ENCODE peak calls at places on chromosome 11, in seven cellular contexts. W is A549, Q is SK-N-SH, R is ovary, E is tibial nerve, F is upper lobe of left lung, C is stomach. D is an unnamed sample.

GRCh38 chr11:27388869-27389268 is 25.9 kb upstream of the CCDC34 start:
- DNase-seq in R (no peak), E (no peak), C (no peak), Q (no peak), F (no peak), W (no peak), D (no peak)

GRCh38 chr11:79076526-79077115 is 364.2 kb downstream of the TENM4 start:
- DNase-seq in E (peak), R (no peak), W (peak), F (no peak), Q (peak), C (peak), D (peak)

GRCh38 chr11:95283146-95283545 is 52.1 kb upstream of the SESN3 start:
- DNase-seq in Q (no peak), R (no peak), W (no peak), E (no peak), F (no peak), C (no peak), D (no peak)

GRCh38 chr11:31799794-31800397 is 11.2 kb downstream of the PAX6 start:
- DNase-seq in C (no peak), Q (peak), F (peak), E (no peak), R (no peak), W (no peak), D (no peak)

GRCh38 chr11:122319011-122319410 is 203.0 kb upstream of the BLID start:
- DNase-seq in E (no peak), F (no peak), Q (no peak), W (no peak), R (no peak), C (no peak), D (no peak)

GRCh38 chr11:107722671-107723070 is 10.8 kb upstream of the SLN start:
- DNase-seq in E (no peak), F (no peak), W (no peak), R (no peak), Q (no peak), C (no peak), D (no peak)

GRCh38 chr11:72730243-72730642 is 22.0 kb downstream of the ARAP1 start:
- DNase-seq in Q (no peak), E (no peak), C (no peak), F (no peak), W (no peak), R (no peak), D (no peak)

GRCh38 chr11:1305558-1306056 is 3.8 kb downstream of the TOLLIP start:
- DNase-seq in E (no peak), C (peak), R (peak), F (peak), Q (peak), W (no peak), D (no peak)

GRCh38 chr11:27616711-27617110 is 83.5 kb downstream of the BDNF start:
- DNase-seq in C (no peak), E (no peak), F (no peak), W (no peak), R (no peak), Q (no peak), D (no peak)

GRCh38 chr11:69923196-69923595 is 104.0 kb upstream of the FGF3 start:
- DNase-seq in F (no peak), E (no peak), C (no peak), W (no peak), Q (no peak), R (no peak), D (no peak)

GRCh38 chr11:76666408-76666807 is 4.1 kb downstream of the LRRC32 start:
- DNase-seq in R (peak), Q (no peak), F (peak), E (peak), C (no peak), W (no peak), D (peak)

GRCh38 chr11:114179234-114179941 is 116.8 kb upstream of the NNMT start:
- DNase-seq in Q (no peak), W (no peak), F (no peak), E (peak), C (peak), R (peak), D (peak)

GRCh38 chr11:1150769-1151365 is 6.9 kb upstream of the MUC5AC start:
- DNase-seq in W (no peak), Q (no peak), C (peak), F (peak), R (no peak), E (no peak), D (peak)

GRCh38 chr11:35330924-35331323 is 88.4 kb downstream of the SLC1A2 start:
- DNase-seq in F (no peak), E (no peak), C (no peak), W (no peak), Q (no peak), R (no peak), D (no peak)

GRCh38 chr11:80943226-80943625 is 1502.4 kb upstream of the TENM4 start:
- DNase-seq in W (no peak), E (no peak), F (no peak), C (no peak), R (no peak), Q (no peak), D (no peak)

GRCh38 chr11:69010964-69011623 is 2.0 kb downstream of the MRGPRF start:
- DNase-seq in F (peak), E (peak), C (peak), Q (peak), W (no peak), R (peak), D (peak)

GRCh38 chr11:67118059-67118766 is 850 bp upstream of the KDM2A start:
- DNase-seq in W (peak), C (peak), E (no peak), F (peak), Q (peak), R (peak), D (peak)

GRCh38 chr11:90135016-90135415 is 553 bp downstream of the NAALAD2 start:
- DNase-seq in C (no peak), E (no peak), R (no peak), W (no peak), F (no peak), Q (no peak), D (no peak)

GRCh38 chr11:110367571-110367970 is 62.2 kb upstream of the FDX1 start:
- DNase-seq in E (no peak), W (no peak), C (no peak), F (no peak), R (no peak), Q (no peak), D (no peak)

GRCh38 chr11:14643697-14644395 is at the start of gene PDE3B:
- DNase-seq in F (peak), Q (peak), C (peak), E (no peak), W (peak), R (peak), D (peak)

GRCh38 chr11:11374358-11375148 is 21.5 kb upstream of the CSNK2A3 start:
- DNase-seq in C (no peak), E (no peak), Q (no peak), R (no peak), W (no peak), F (no peak), D (no peak)

GRCh38 chr11:129973068-129973467 is 29.6 kb downstream of the PRDM10 start:
- DNase-seq in R (no peak), W (no peak), Q (no peak), C (no peak), E (no peak), F (no peak), D (no peak)

GRCh38 chr11:107669893-107670601 is 41.8 kb downstream of the SLN start:
- DNase-seq in Q (no peak), F (peak), E (no peak), C (no peak), R (no peak), W (no peak), D (no peak)

GRCh38 chr11:129292092-129292491 is 83.6 kb upstream of the BARX2 start:
- DNase-seq in C (no peak), Q (no peak), E (no peak), F (no peak), W (no peak), R (no peak), D (no peak)

GRCh38 chr11:91295591-91295990 is 929.0 kb upstream of the FAT3 start:
- DNase-seq in E (no peak), F (no peak), W (no peak), C (no peak), Q (no peak), R (no peak), D (no peak)

GRCh38 chr11:45620243-45620642 is 45.2 kb downstream of the CHST1 start:
- DNase-seq in W (no peak), Q (no peak), E (no peak), F (peak), C (no peak), R (no peak), D (no peak)

GRCh38 chr11:83459802-83460201 is 173.6 kb upstream of the CCDC90B start:
- DNase-seq in C (no peak), F (no peak), E (no peak), Q (no peak), R (no peak), W (no peak), D (no peak)

GRCh38 chr11:110059706-110060430 is 33.3 kb upstream of the ZC3H12C start:
- DNase-seq in W (no peak), R (no peak), Q (no peak), F (no peak), E (no peak), C (no peak), D (no peak)

GRCh38 chr11:71342951-71343827 is 90.8 kb upstream of the SHANK2 start:
- DNase-seq in R (no peak), E (no peak), F (no peak), C (peak), W (peak), Q (peak), D (peak)

GRCh38 chr11:66188580-66188979 is 79.9 kb upstream of the RAB1B start:
- DNase-seq in W (no peak), F (no peak), Q (no peak), R (no peak), C (no peak), E (no peak), D (no peak)

GRCh38 chr11:107562647-107563208 is 2.8 kb downstream of the ALKBH8 start:
- DNase-seq in R (no peak), Q (no peak), E (no peak), F (no peak), C (no peak), W (peak), D (no peak)

GRCh38 chr11:129392995-129393394 is 17.3 kb downstream of the BARX2 start:
- DNase-seq in Q (no peak), E (no peak), F (no peak), W (no peak), R (no peak), C (no peak), D (no peak)

GRCh38 chr11:102761646-102762238 is 18.7 kb downstream of the MMP10 start:
- DNase-seq in C (no peak), Q (no peak), F (no peak), E (no peak), R (no peak), W (no peak), D (no peak)

GRCh38 chr11:96279421-96280290 is 63.3 kb downstream of the MAML2 start:
- DNase-seq in C (no peak), W (no peak), Q (no peak), R (no peak), F (no peak), E (no peak), D (no peak)

GRCh38 chr11:72303179-72303578 is 59.2 kb upstream of the PHOX2A start:
- DNase-seq in F (no peak), R (no peak), C (no peak), Q (no peak), W (no peak), E (no peak), D (no peak)

GRCh38 chr11:12380565-12381325 is 3.4 kb downstream of the PARVA start:
- DNase-seq in F (no peak), W (no peak), R (no peak), Q (no peak), E (no peak), C (no peak), D (no peak)

GRCh38 chr11:12376259-12376971 is 956 bp upstream of the PARVA start:
- DNase-seq in R (peak), W (no peak), C (no peak), E (no peak), F (no peak), Q (no peak), D (peak)

GRCh38 chr11:12377106-12377823 is at the start of gene PARVA:
- DNase-seq in Q (no peak), W (peak), F (peak), R (peak), C (peak), E (peak), D (peak)

GRCh38 chr11:12381875-12382274 is 4.5 kb downstream of the PARVA start:
- DNase-seq in W (no peak), F (no peak), C (no peak), E (no peak), Q (no peak), R (no peak), D (no peak)

DNA sequence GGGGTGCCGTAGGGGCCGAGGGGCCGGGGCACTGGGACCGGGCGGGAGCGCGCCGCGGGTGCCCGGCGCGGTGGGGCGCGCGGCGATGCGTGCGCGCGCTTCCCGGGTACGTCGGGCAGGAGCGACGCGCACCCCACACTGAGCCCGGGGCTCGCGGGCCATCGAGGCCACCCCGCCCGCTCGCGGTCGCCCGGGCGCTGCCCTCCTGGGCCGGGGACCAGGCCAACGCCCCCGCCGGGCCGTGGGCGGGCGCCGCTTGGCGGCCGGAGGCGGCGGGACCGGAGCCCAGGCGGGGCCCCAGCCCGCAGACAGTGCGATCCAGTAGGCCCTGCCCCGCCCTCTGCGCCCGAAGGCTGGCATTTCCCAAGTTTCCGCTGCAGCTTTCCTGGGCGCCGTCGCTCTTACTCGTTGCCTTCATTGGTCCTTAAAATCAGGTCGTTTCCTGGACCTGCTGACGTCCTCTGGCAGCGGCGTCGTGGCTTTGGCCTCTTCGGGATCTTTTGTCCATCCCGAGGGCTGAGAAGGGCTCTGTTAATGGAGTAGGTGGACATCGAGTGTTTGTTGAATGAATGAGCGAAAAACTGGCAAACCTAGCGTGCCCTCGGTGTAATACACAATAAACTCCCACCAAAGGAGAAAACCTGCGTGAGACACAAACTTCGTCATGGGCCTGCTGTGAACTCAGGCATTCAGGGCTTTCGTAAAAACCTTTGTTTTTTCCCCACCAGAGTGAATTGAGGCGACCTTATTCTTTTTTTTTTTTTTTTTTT is 638 bp downstream of the PARVA start:
- DNase-seq in E (peak), R (peak), W (peak), Q (peak), C (peak), F (peak), D (peak)
- H3K4me3 ChIP-seq in E (peak), R (peak), W (peak), Q (peak), C (peak), F (peak), D (peak)

GRCh38 chr11:117875397-117876048 is 935 bp downstream of the FXYD6 start:
- DNase-seq in E (no peak), Q (peak), W (no peak), F (peak), R (no peak), C (no peak), D (no peak)

GRCh38 chr11:117878314-117878938 is 2.0 kb upstream of the FXYD6 start:
- DNase-seq in E (no peak), F (no peak), Q (no peak), C (no peak), W (no peak), R (no peak), D (no peak)

GRCh38 chr11:117876341-117877119 is at the start of gene FXYD6:
- DNase-seq in F (peak), C (no peak), Q (peak), R (peak), E (no peak), W (no peak), D (peak)

GRCh38 chr11:117876049-117876340 is 463 bp downstream of the FXYD6 start:
- DNase-seq in C (no peak), E (no peak), Q (no peak), R (no peak), W (no peak), F (no peak), D (no peak)

GRCh38 chr11:117877120-117877784 is 794 bp upstream of the FXYD6 start:
- DNase-seq in W (no peak), Q (no peak), R (peak), E (no peak), F (no peak), C (no peak), D (no peak)
- TF ChIP-seq EP300 in W (no peak), Q (no peak), R (no peak), E (no peak), F (no peak), C (no peak), D (no peak)

DNA sequence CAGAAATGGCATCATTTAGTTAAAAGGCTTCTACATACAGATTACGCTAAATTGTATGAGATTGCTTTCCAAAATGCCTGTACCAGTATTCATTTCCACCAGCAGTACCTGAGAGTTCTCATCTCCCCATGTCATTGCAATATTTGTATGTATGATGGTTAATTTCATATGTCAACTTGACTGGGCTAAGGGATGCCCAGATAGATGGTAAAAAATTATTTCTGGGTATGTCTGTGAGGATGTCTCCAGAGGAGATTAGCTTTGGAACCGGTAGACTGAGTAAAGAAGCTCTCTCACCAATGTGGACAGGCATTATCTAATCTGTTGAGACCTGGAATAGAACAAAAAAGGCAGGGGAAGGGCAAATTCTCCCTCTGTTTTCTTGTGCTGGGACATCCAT is 6.9 kb downstream of the ADM start:
- DNase-seq in F (no peak), E (no peak), C (no peak), W (no peak), Q (no peak), R (no peak), D (no peak)
- H3K4me3 ChIP-seq in F (no peak), E (no peak), C (no peak), W (no peak), Q (no peak), R (no peak), D (no peak)

DNA sequence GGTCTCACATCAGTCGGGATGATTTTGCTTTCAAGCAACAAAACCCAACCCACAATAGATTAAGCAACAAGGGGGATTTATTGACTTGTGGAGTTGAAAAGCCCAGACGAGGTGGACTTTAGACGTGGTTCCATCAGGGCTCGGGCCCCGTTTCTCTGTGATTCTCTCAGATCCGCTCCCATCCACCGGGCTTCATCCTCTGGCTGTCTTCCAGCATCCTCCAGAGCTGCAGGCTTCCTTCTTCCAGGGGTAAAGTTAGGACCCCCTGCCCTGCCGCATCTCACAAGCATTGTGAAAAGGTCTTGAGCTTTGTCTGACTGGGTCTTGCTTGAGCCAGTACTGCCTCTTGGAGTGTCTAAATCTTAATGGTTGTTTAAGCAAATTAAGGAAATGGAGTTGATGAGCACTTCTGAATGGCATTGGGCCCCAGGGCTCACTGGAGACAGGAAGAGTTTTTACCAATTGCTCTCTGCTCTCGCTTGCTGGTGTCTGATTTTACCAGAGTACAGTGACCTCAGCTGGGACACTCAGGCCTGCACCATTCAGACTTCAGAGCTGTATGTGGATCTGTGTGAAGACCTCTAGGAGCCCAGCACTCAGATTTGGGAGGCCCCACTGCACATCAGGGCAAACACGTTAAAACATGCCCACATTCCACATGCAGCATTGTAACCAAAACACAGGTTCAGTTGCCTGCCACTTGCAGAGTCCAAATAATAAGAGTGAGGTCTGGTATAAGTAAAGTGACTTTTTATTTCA is 13.5 kb upstream of the FTH1 start:
- DNase-seq in C (no peak), F (no peak), W (no peak), E (no peak), R (no peak), Q (no peak), D (no peak)
- TF ChIP-seq EP300 in C (no peak), F (no peak), W (no peak), E (no peak), R (no peak), Q (no peak), D (no peak)

DNA sequence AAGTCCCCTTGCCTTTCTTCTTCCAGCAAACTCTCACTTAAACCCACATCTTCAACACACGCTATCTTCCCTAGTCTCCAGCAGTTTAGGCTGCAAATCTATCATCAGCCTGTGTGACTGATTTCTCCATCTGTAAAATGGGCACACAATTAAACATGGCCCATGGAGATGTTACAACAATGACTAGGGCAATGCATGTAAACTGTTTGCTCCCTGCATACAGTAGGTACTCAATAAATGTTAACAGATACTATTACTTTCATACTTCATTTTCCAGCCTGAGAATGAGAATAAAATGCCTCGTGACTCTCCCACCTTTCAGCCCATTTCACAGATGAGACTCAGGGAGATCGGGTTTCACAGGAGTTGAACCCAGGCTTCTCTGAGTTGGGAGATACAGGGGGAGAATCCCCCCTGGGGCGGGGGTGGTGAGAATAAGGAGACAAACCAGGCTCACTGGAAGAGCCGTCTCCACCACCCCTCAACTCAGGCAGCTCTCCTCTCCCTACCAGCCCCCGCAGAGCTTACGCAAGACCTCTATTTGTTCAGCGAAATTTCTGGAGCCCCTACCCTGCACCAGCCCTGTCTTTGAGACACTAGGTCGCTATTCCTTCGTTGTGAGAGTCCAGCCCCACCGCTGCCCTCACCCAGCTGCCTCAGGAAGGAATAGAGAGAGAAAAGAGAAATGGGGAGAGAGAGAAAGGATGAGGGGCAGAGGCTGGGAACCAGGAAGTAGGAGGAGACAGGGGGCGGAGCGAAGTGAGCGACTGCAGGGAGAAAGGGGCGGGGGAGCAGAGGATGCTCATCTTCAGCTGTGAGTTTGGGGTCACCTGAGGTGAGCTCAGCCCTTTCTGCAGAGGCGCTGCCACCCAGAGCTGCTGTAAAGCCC is 42.1 kb upstream of the KLHL35 start:
- DNase-seq in E (peak), Q (peak), W (no peak), F (no peak), R (peak), C (peak), D (peak)
- H3K4me3 ChIP-seq in E (peak), Q (no peak), W (no peak), F (no peak), R (no peak), C (peak), D (no peak)

D was measured in transverse colon.